ENCODE peak calls at places on chromosomes 1 and 21, in eight cellular contexts. C is activated CD8-positive, alpha-beta memory T cell treated with anti-CD3 and anti-CD28 coated beads for 24 hours; N is NCI-H345; W is astrocyte of the spinal cord; U is pons; X is T-helper 2 cell; F is NCI-H2227 treated with DMSO at 0.1 percent for 48 hours; D is fibroblast of mammary gland. T is an unnamed sample.

GRCh38 chr1:6975991-6976390 is 190.7 kb downstream of the CAMTA1 start:
- DNase-seq in C (no peak), N (no peak), W (no peak), U (no peak), X (no peak), F (no peak), D (no peak), T (no peak)

GRCh38 chr1:6285356-6285755 is 24.5 kb upstream of the GPR153 start:
- DNase-seq in C (no peak), N (no peak), W (no peak), U (no peak), X (no peak), F (no peak), D (no peak), T (no peak)

GRCh38 chr1:182281541-182281940 is 110.0 kb downstream of the GLUL start:
- DNase-seq in C (no peak), N (peak; percentile 10), W (no peak), U (peak; percentile 98), X (no peak), F (no peak), D (peak; percentile 69), T (no peak)

GRCh38 chr1:180631766-180632325 is at the start of gene XPR1:
- DNase-seq in C (peak; percentile 98), N (peak; percentile 98), W (peak; percentile 100), U (peak; percentile 99), X (peak; percentile 98), F (peak; percentile 96), D (peak; percentile 99), T (peak; percentile 99)

GRCh38 chr1:187942986-187943385 is 1114.2 kb downstream of the PLA2G4A start:
- DNase-seq in C (no peak), N (no peak), W (no peak), U (no peak), X (no peak), F (no peak), D (no peak), T (no peak)

GRCh38 chr1:16386454-16387113 is 19.5 kb downstream of the SZRD1 start:
- DNase-seq in C (no peak), N (no peak), W (peak; percentile 76), U (peak; percentile 78), X (no peak), F (no peak), D (peak; percentile 65), T (no peak)

GRCh38 chr1:18385239-18385790 is 95.4 kb upstream of the KLHDC7A start:
- DNase-seq in C (no peak), N (no peak), W (no peak), U (peak; percentile 9), X (no peak), F (peak; percentile 16), D (no peak), T (no peak)

GRCh38 chr1:117017648-117018047 is 16.1 kb downstream of the CD101 start:
- DNase-seq in C (no peak), N (no peak), W (no peak), U (no peak), X (no peak), F (no peak), D (peak; percentile 24), T (no peak)

GRCh38 chr1:248823517-248824001 is 2.2 kb downstream of the SH3BP5L start:
- DNase-seq in C (peak; percentile 38), N (no peak), W (peak; percentile 69), U (no peak), X (no peak), F (no peak), D (peak; percentile 92), T (no peak)

GRCh38 chr1:227934476-227935313 is 13.0 kb downstream of the WNT9A start:
- DNase-seq in C (no peak), N (no peak), W (peak; percentile 70), U (no peak), X (peak; percentile 61), F (no peak), D (peak; percentile 91), T (no peak)

GRCh38 chr1:209569445-209570207 is 13.9 kb upstream of the CAMK1G start:
- DNase-seq in C (peak; percentile 87), N (peak; percentile 82), W (peak; percentile 81), U (peak; percentile 83), X (peak; percentile 70), F (peak; percentile 51), D (peak; percentile 76), T (no peak)

GRCh38 chr21:34612557-34612956 is 2.4 kb downstream of the RCAN1 start:
- DNase-seq in C (no peak), N (peak; percentile 52), W (no peak), U (no peak), X (no peak), F (no peak), D (no peak), T (no peak)

GRCh38 chr1:40532844-40533424 is 1.5 kb downstream of the ZNF684 start:
- DNase-seq in C (no peak), N (peak; percentile 56), W (peak; percentile 49), U (peak; percentile 60), X (peak; percentile 53), F (peak; percentile 41), D (peak; percentile 58), T (no peak)

GRCh38 chr1:54327386-54328116 is 78.6 kb downstream of the SSBP3 start:
- DNase-seq in C (no peak), N (no peak), W (peak; percentile 35), U (peak; percentile 36), X (no peak), F (peak; percentile 56), D (peak; percentile 47), T (no peak)

GRCh38 chr1:89938171-89939055 is 56.5 kb upstream of the ZNF326 start:
- DNase-seq in C (no peak), N (no peak), W (peak; percentile 54), U (peak; percentile 67), X (no peak), F (no peak), D (peak; percentile 29), T (no peak)

GRCh38 chr1:44677201-44677520 is 2.6 kb downstream of the ARMH1 start:
- DNase-seq in C (no peak), N (peak; percentile 26), W (peak; percentile 41), U (peak; percentile 39), X (peak; percentile 36), F (no peak), D (peak; percentile 70), T (no peak)

GRCh38 chr1:229480500-229480899 is 27.6 kb downstream of the NUP133 start:
- DNase-seq in C (no peak), N (no peak), W (no peak), U (no peak), X (no peak), F (no peak), D (no peak), T (no peak)

GRCh38 chr1:168688679-168689657 is 40.0 kb downstream of the DPT start:
- DNase-seq in C (no peak), N (peak; percentile 20), W (no peak), U (peak; percentile 84), X (no peak), F (peak; percentile 38), D (no peak), T (no peak)

GRCh38 chr1:214514032-214514818 is 37.2 kb downstream of the PTPN14 start:
- DNase-seq in C (no peak), N (peak; percentile 17), W (peak; percentile 67), U (peak; percentile 12), X (no peak), F (peak; percentile 65), D (peak; percentile 74), T (no peak)

GRCh38 chr1:221711156-221711577 is 30.7 kb downstream of the DUSP10 start:
- DNase-seq in C (no peak), N (no peak), W (peak; percentile 34), U (peak; percentile 70), X (peak; percentile 55), F (no peak), D (no peak), T (no peak)

GRCh38 chr1:216566809-216567208 is 143.6 kb upstream of the USH2A start:
- DNase-seq in C (no peak), N (no peak), W (peak; percentile 35), U (no peak), X (no peak), F (no peak), D (peak; percentile 24), T (no peak)

GRCh38 chr1:243315933-243316332 is 60.1 kb downstream of the SDCCAG8 start:
- DNase-seq in C (no peak), N (no peak), W (no peak), U (no peak), X (no peak), F (no peak), D (no peak), T (no peak)

GRCh38 chr1:87305096-87305495 is 23.6 kb upstream of the LMO4 start:
- DNase-seq in C (no peak), N (no peak), W (no peak), U (peak; percentile 26), X (no peak), F (no peak), D (no peak), T (no peak)

GRCh38 chr1:34266127-34266951 is 89.6 kb downstream of the C1orf94 start:
- DNase-seq in C (no peak), N (peak; percentile 20), W (peak; percentile 4), U (peak; percentile 1), X (no peak), F (peak; percentile 11), D (no peak), T (peak; percentile 52)

GRCh38 chr21:31117046-31117916 is 79.0 kb upstream of the KRTAP19-8 start:
- DNase-seq in C (no peak), N (no peak), W (peak; percentile 81), U (peak; percentile 33), X (peak; percentile 72), F (no peak), D (peak; percentile 86), T (no peak)